ENCODE peak calls at places on chromosomes 5 and 9, in five cellular contexts. Q is H9, A is mesenchymal stem cell, B is trophoblast cell, Y is H1. X is an unnamed sample.

GRCh38 chr5:119435436-119436132 is 16.7 kb upstream of the HSD17B4 start:
- DNase-seq in B (peak; percentile 80), Y (no peak), A (peak; percentile 54), Q (peak; percentile 87), X (no peak)

GRCh38 chr5:144315994-144316634 is 145.4 kb downstream of the KCTD16 start:
- DNase-seq in Q (no peak), B (no peak), A (no peak), Y (no peak), X (no peak)

GRCh38 chr5:658103-658502 is 35.0 kb downstream of the TPPP start:
- DNase-seq in A (no peak), Q (no peak), B (peak; percentile 79), Y (no peak), X (no peak)

GRCh38 chr9:113702423-113702755 is 173.7 kb upstream of the ZNF618 start:
- DNase-seq in Q (no peak), A (no peak), Y (no peak), B (no peak), X (no peak)

GRCh38 chr5:54171645-54172384 is 138.6 kb downstream of the ARL15 start:
- DNase-seq in Q (no peak), Y (no peak), A (no peak), B (no peak), X (no peak)

GRCh38 chr5:133786432-133786831 is 174.1 kb upstream of the FSTL4 start:
- DNase-seq in Q (peak; percentile 10), Y (no peak), A (no peak), B (no peak), X (no peak)

GRCh38 chr5:150289551-150290390 is at the start of gene CAMK2A:
- DNase-seq in B (peak; percentile 18), Y (no peak), A (no peak), Q (peak; percentile 60), X (peak; percentile 37)

GRCh38 chr5:73499187-73499586 is 945 bp downstream of the BTF3 start:
- DNase-seq in B (no peak), Y (no peak), Q (no peak), A (peak; percentile 38), X (no peak)

GRCh38 chr5:134114886-134115805 is 665 bp downstream of the TCF7 start:
- DNase-seq in Q (peak; percentile 89), B (peak; percentile 32), Y (no peak), A (no peak), X (no peak)

GRCh38 chr5:164013077-164013670 is 507.8 kb downstream of the MAT2B start:
- DNase-seq in Q (peak; percentile 43), A (peak; percentile 77), B (peak; percentile 91), Y (peak; percentile 41), X (peak; percentile 78)

GRCh38 chr9:77848897-77849296 is 182.7 kb downstream of the GNAQ start:
- DNase-seq in B (peak; percentile 47), A (peak; percentile 93), Y (no peak), Q (no peak), X (no peak)

GRCh38 chr5:179468696-179469095 is 81.7 kb upstream of the RUFY1 start:
- DNase-seq in B (no peak), Y (no peak), A (no peak), Q (no peak), X (no peak)

GRCh38 chr5:118777468-118777746 is 210.9 kb downstream of the DTWD2 start:
- DNase-seq in Y (no peak), A (no peak), B (no peak), Q (no peak), X (no peak)

GRCh38 chr9:25733336-25733982 is 55.2 kb upstream of the TUSC1 start:
- DNase-seq in Q (no peak), A (no peak), B (no peak), Y (no peak), X (no peak)

GRCh38 chr5:16712178-16712577 is 95.4 kb upstream of the RETREG1 start:
- DNase-seq in A (no peak), B (no peak), Q (no peak), Y (no peak), X (no peak)

GRCh38 chr5:167284491-167284890 is 1007.0 kb upstream of the WWC1 start:
- DNase-seq in B (no peak), A (peak; percentile 27), Q (no peak), Y (no peak), X (no peak)

GRCh38 chr9:116202219-116202912 is 48.8 kb downstream of the PAPPA start:
- DNase-seq in A (no peak), Y (no peak), B (no peak), Q (no peak), X (no peak)

GRCh38 chr9:80873861-80874260 is 815.5 kb downstream of the TLE1 start:
- DNase-seq in Q (no peak), A (peak; percentile 74), Y (no peak), B (peak; percentile 0), X (no peak)

GRCh38 chr9:110101531-110102161 is 106.3 kb downstream of the C9orf152 start:
- DNase-seq in A (peak; percentile 75), B (no peak), Y (no peak), Q (no peak), X (no peak)

GRCh38 chr5:56658972-56659371 is 156.4 kb upstream of the MAP3K1 start:
- DNase-seq in Q (no peak), B (no peak), Y (no peak), A (no peak), X (no peak)

GRCh38 chr5:143208781-143209510 is 194.5 kb downstream of the NR3C1 start:
- DNase-seq in B (no peak), A (no peak), Q (no peak), Y (no peak), X (no peak)

GRCh38 chr9:129102791-129103594 is 7.6 kb downstream of the CRAT start:
- DNase-seq in Y (no peak), Q (peak; percentile 85), B (peak; percentile 60), A (peak; percentile 68), X (no peak)

GRCh38 chr5:31218978-31219377 is 25.5 kb downstream of the CDH6 start:
- DNase-seq in A (no peak), B (peak; percentile 54), Y (no peak), Q (no peak), X (no peak)

GRCh38 chr9:3478549-3478953 is 47.2 kb downstream of the RFX3 start:
- DNase-seq in Y (no peak), B (peak; percentile 82), A (peak; percentile 31), Q (no peak), X (no peak)

GRCh38 chr5:147234825-147235635 is at the start of gene STK32A:
- DNase-seq in Q (peak; percentile 91), B (no peak), A (peak; percentile 19), Y (peak; percentile 59), X (peak; percentile 70)

GRCh38 chr9:117278020-117278419 is 136.8 kb downstream of the ASTN2 start:
- DNase-seq in A (no peak), Q (no peak), B (no peak), Y (no peak), X (no peak)

GRCh38 chr9:95139121-95139520 is 178.4 kb downstream of the FANCC start:
- DNase-seq in Y (no peak), Q (no peak), B (no peak), A (no peak), X (no peak)

GRCh38 chr9:93592389-93593021 is 16.1 kb downstream of the PHF2 start:
- DNase-seq in B (no peak), Q (peak; percentile 85), Y (peak; percentile 25), A (no peak), X (no peak)

GRCh38 chr9:128141604-128142003 is 7.6 kb upstream of the LCN2 start:
- DNase-seq in Q (peak; percentile 20), A (no peak), B (no peak), Y (no peak), X (no peak)

GRCh38 chr5:71701409-71701808 is 17.7 kb upstream of the CARTPT start:
- DNase-seq in Q (no peak), B (no peak), A (no peak), Y (no peak), X (no peak)

GRCh38 chr5:139847790-139848507 is 52.3 kb downstream of the PSD2 start:
- DNase-seq in Q (peak; percentile 56), Y (no peak), A (peak; percentile 37), B (peak; percentile 53), X (peak; percentile 57)

DNA sequence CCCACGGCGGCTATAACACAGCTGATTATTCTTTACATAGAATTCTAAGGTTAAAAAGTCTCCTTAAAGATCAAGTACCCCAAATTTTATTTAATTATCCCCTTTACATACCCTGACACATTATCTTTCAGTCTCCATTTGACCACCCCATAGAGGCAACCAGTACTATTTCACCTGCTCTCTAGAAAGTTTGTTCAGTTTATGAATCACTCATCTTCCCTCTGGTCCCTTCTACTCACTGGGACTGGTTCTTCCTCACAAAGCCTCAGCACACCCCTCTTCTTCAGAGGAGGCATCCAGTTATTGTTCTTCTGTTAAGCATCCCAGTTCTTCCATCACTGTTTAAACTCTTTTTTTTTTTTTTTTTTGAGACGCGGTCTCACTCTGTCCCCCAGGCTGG is 42.8 kb downstream of the PPP1R2B start:
- DNase-seq in B (no peak), A (no peak), Q (no peak), Y (no peak), X (no peak)
- H2BK12ac ChIP-seq in B (no peak overlapping the region), A (no peak overlapping the region), Q (no peak overlapping the region), Y (no peak overlapping the region), X (no peak overlapping the region)

DNA sequence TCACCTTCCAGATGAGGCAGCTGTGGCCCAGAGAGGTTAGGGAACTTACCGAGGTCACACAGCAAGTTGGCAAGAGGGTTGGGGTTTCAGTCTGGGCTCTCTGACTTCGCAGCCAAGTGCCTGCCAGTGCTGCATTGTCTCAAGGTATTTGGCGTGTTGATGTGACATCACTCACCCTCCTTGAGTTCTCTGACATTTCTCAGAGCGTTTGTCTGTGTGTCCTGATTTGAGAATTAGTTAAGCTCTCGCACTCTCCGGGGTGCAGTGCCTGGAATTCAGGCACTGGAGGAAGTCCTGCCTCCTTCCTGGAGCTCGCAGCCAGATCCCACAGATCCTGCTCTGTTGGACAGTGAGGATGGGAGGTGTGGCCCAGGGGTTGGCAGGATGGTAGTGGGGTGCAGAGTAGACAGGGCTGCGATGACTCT is 25.7 kb downstream of the WWC1 start:
- DNase-seq in Q (no peak), A (no peak), B (no peak), Y (no peak), X (no peak)
- H2BK12ac ChIP-seq in Q (no peak overlapping the region), A (no peak overlapping the region), B (peak overlapping the region; percentile 75), Y (no peak overlapping the region), X (no peak overlapping the region)

GRCh38 chr9:9942764-9943424 is 669.9 kb downstream of the PTPRD start:
- DNase-seq in Q (peak; percentile 80), B (peak; percentile 85), A (peak; percentile 64), Y (peak; percentile 70), X (peak; percentile 73)

DNA sequence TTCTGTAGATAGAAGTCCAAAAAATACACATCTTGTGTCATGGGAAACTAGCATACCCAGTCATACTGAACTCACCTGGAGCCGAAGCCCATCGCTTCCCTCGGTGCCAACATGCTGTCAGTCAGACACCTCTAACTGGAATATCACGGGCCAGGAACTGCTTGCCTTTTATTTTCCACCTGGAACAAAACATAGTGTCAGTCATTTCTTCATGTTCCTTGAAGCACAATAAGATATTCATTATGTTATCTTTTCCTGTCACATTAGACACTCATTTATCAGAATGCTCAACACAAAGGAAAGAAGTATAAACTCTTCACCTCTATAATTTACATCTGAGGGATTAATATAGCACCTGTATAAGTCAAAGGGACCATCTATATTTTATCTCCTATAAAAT is 674.4 kb downstream of the PTPRD start:
- DNase-seq in A (no peak), Q (no peak), Y (no peak), B (no peak), X (no peak)
- H2BK12ac ChIP-seq in A (no peak overlapping the region), Q (no peak overlapping the region), Y (no peak overlapping the region), B (no peak overlapping the region), X (no peak overlapping the region)

GRCh38 chr9:131281119-131281965 is 5.0 kb upstream of the FAM78A start:
- DNase-seq in A (no peak), B (no peak), Y (no peak), Q (no peak), X (no peak)
- H2BK12ac ChIP-seq in A (no peak overlapping the region), B (no peak overlapping the region), Y (no peak overlapping the region), Q (no peak overlapping the region), X (no peak overlapping the region)

X was measured in neuronal stem cell.